ENCODE peak calls at places on chromosomes 4 and X, in five cellular contexts. V, W, F, K and A are unnamed samples.
A peak's percentile ranks its signal among the peaks of the same experiment; 100 is the strongest.

GRCh38 chrX:54358424-54359211 is 772 bp upstream of the WNK3 start:
- DNase-seq in V (no peak), K (no peak), W (peak; percentile 96), F (peak; percentile 71), A (peak; percentile 35)

GRCh38 chr4:128635939-128636551 is 173.5 kb upstream of the JADE1 start:
- DNase-seq in V (no peak), F (no peak), K (no peak), W (peak; percentile 18), A (peak; percentile 3)

GRCh38 chr4:8830056-8830455 is 41.6 kb downstream of the HMX1 start:
- DNase-seq in V (no peak), K (no peak), W (no peak), F (peak; percentile 23), A (no peak)

GRCh38 chr4:42710329-42710728 is 53.4 kb upstream of the ATP8A1 start:
- DNase-seq in F (no peak), W (peak; percentile 44), K (no peak), V (peak; percentile 68), A (no peak)

GRCh38 chr4:40736910-40737309 is 12.8 kb upstream of the NSUN7 start:
- DNase-seq in V (peak; percentile 69), K (peak; percentile 42), F (peak; percentile 53), W (peak; percentile 34), A (peak; percentile 59)

GRCh38 chr4:110865611-110866254 is 242.9 kb upstream of the PITX2 start:
- DNase-seq in K (no peak), W (no peak), V (no peak), F (no peak), A (peak; percentile 59)

GRCh38 chr4:154838155-154838554 is 57.1 kb downstream of the RBM46 start:
- DNase-seq in W (no peak), V (no peak), K (no peak), F (peak; percentile 1), A (no peak)

GRCh38 chr4:6562931-6563901 is 11.8 kb upstream of the MAN2B2 start:
- DNase-seq in V (no peak), W (peak; percentile 61), F (peak; percentile 86), K (peak; percentile 12), A (peak; percentile 73)

GRCh38 chrX:103831803-103832544 is at the start of gene RAB9B:
- DNase-seq in W (peak; percentile 77), F (peak; percentile 83), V (peak; percentile 73), K (peak; percentile 22), A (peak; percentile 53)

GRCh38 chr4:182257503-182257902 is 14.3 kb downstream of the TENM3 start:
- DNase-seq in K (no peak), V (no peak), F (no peak), W (peak; percentile 48), A (no peak)

GRCh38 chr4:112550728-112551127 is 34.7 kb upstream of the NEUROG2 start:
- DNase-seq in F (no peak), W (no peak), V (no peak), K (peak; percentile 21), A (peak; percentile 89)
- H3K9ac ChIP-seq in F (no peak overlapping the region), W (no peak overlapping the region), V (no peak overlapping the region), K (no peak overlapping the region), A (peak overlapping the region; percentile 4)

GRCh38 chr4:3268395-3269104 is 19.6 kb downstream of the MSANTD1 start:
- DNase-seq in V (no peak), F (peak; percentile 24), W (peak; percentile 1), K (no peak), A (no peak)

GRCh38 chr4:3270141-3270611 is 21.2 kb downstream of the MSANTD1 start:
- DNase-seq in K (no peak), W (peak; percentile 1), V (no peak), F (peak; percentile 23), A (no peak)

GRCh38 chr4:3269105-3269927 is 20.4 kb downstream of the MSANTD1 start:
- DNase-seq in F (peak; percentile 22), K (no peak), V (no peak), W (peak; percentile 1), A (no peak)

GRCh38 chr4:3267576-3268394 is 18.8 kb downstream of the MSANTD1 start:
- DNase-seq in W (peak; percentile 5), K (no peak), V (no peak), F (no peak), A (no peak)

GRCh38 chr4:3271131-3271530 is 21.7 kb upstream of the RGS12 start:
- DNase-seq in F (no peak), K (no peak), V (no peak), W (no peak), A (no peak)
- TF ChIP-seq EZH2phosphoT487 in F (no peak), K (no peak), V (no peak), W (no peak), A (no peak)

GRCh38 chr4:14916554-14917304 is 85.6 kb upstream of the CPEB2 start:
- DNase-seq in F (no peak), W (no peak), K (peak; percentile 84), V (no peak), A (peak; percentile 73)
- H3F3A ChIP-seq in F (no peaks in the 10 kb centered on the region), W (peaks cover 4% of the 10 kb centered on the region), K (no peaks in the 10 kb centered on the region), V (no peaks in the 10 kb centered on the region), A (no peaks in the 10 kb centered on the region)

GRCh38 chrX:65406532-65406931 is 128.1 kb downstream of the LAS1L start:
- DNase-seq in W (peak; percentile 2), F (no peak), V (peak; percentile 45), K (no peak), A (peak; percentile 24)

GRCh38 chrX:65407157-65407626 is 127.4 kb downstream of the LAS1L start:
- DNase-seq in W (peak; percentile 3), F (no peak), K (no peak), V (no peak), A (peak; percentile 22)
- H3K9ac ChIP-seq in W (no peak overlapping the region), F (no peak overlapping the region), K (no peak overlapping the region), V (no peak overlapping the region), A (no peak overlapping the region)

GRCh38 chr4:71377561-71377960 is 38.7 kb downstream of the SLC4A4 start:
- DNase-seq in V (no peak), W (no peak), K (peak; percentile 96), F (no peak), A (peak; percentile 83)

GRCh38 chr4:71382569-71383560 is 44.0 kb downstream of the SLC4A4 start:
- DNase-seq in F (no peak), V (no peak), K (peak; percentile 63), W (no peak), A (no peak)

GRCh38 chr4:71382125-71382524 is 43.3 kb downstream of the SLC4A4 start:
- DNase-seq in V (no peak), K (no peak), F (no peak), W (no peak), A (no peak)

GRCh38 chr4:71379126-71379525 is 40.3 kb downstream of the SLC4A4 start:
- DNase-seq in F (no peak), V (no peak), K (no peak), W (no peak), A (no peak)

DNA sequence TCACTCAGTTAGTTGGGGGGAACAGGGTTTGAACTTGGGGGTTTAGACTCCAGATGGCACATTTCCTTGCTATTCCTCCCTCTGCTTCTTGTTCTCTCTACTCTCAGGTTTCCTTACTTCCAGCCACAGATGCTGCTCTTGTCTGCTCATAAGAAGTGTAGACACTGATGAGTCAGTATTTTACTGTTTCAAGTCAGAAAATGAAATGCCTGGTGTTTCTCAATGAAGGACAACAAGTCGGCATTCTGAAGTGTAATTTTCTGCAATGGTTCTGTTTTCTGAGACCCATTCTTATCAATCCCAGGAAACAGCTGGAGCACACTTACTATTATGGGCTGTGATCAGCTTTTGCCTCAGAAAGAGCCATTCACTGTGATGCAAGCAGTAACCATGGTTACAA is 41.9 kb downstream of the SLC4A4 start:
- DNase-seq in K (peak; percentile 59), V (no peak), F (no peak), W (no peak), A (peak; percentile 69)
- TF ChIP-seq EZH2phosphoT487 in K (no peak), V (no peak), F (no peak), W (no peak), A (no peak)

DNA sequence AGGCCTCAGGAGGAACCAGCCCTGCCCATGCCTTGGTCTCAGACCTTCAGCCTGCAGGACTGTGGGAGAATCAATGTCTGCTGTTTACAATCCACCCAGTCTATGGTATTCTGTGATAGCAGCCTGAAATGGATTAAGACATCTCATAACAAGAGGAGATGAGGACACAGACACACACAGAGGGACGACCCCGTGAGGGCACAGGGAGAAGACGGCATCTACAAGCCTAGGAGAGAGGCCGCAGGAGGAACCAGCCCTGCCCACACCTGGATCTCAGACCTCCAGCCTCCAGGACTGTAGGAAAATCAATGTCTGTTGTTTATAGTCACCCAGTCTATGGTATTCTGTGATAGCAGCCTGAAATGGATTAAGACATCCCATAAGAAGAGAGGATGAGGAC is 3.3 kb downstream of the SLC25A6 start:
- DNase-seq in V (no peak), W (no peak), F (no peak), K (no peak), A (no peak)
- H3F3A ChIP-seq in V (peaks cover 20% of the 10 kb centered on the region), W (peaks cover 42% of the 10 kb centered on the region), F (peaks cover 38% of the 10 kb centered on the region), K (no peaks in the 10 kb centered on the region), A (peaks cover 19% of the 10 kb centered on the region)

DNA sequence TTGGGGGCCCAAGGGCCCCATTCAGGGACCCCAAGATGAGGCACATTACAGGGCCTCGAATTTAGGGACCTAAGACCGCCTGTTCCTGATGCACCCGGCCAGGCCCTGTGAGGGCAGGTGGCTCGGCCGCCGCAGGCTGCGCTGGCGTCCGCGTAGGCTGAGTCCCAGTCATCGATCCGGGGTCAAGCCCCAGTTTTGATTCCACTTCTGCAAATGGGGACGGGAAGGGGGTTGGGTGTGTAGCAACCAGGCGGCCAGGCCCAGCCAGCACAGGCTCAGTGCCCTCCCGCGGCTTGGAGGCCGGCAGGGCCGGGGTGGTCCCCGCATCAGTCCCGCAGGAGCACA is 327 bp downstream of the PNPLA4 start:
- DNase-seq in V (no peak), K (no peak), W (no peak), F (no peak), A (no peak)
- H3K9ac ChIP-seq in V (peak overlapping the region; percentile 37), K (peak overlapping the region; percentile 94), W (peak overlapping the region; percentile 60), F (peak overlapping the region; percentile 51), A (peak overlapping the region; percentile 79)